ENCODE peak calls at places on chromosomes 3 and 15, in four cellular contexts. R is IMR-90, L is spleen, Q is tibial nerve. F is an unnamed sample. For H3K4me1, the result is how much of the 10 kb centered on the place peaks cover.

GRCh38 chr15:75928680-75929608 is 25.3 kb downstream of the FBXO22 start:
- DNase-seq in R (peak), L (no peak), Q (no peak), F (no peak)

GRCh38 chr15:23910030-23910429 is 222.9 kb upstream of the NDN start:
- DNase-seq in R (no peak), L (no peak), Q (no peak), F (no peak)

GRCh38 chr3:103127116-103127630 is 692.4 kb downstream of the ZPLD1 start:
- DNase-seq in R (no peak), L (no peak), Q (no peak), F (no peak)

GRCh38 chr3:45409921-45410320 is 21.5 kb downstream of the LARS2 start:
- DNase-seq in R (no peak), L (no peak), Q (peak), F (no peak)

GRCh38 chr15:42704492-42704926 is 32.4 kb downstream of the CDAN1 start:
- DNase-seq in R (peak), L (no peak), Q (peak), F (no peak)

GRCh38 chr15:60372756-60373155 is 25.0 kb downstream of the ANXA2 start:
- DNase-seq in R (no peak), L (no peak), Q (no peak), F (no peak)

GRCh38 chr3:51389423-51390183 is 1.5 kb upstream of the RBM15B start:
- DNase-seq in R (peak), L (peak), Q (peak), F (peak)

GRCh38 chr3:107594870-107595269 is 72.1 kb downstream of the BBX start:
- DNase-seq in R (peak), L (no peak), Q (no peak), F (no peak)

GRCh38 chr15:43958894-43959330 is 132.1 kb downstream of the WDR76 start:
- DNase-seq in R (peak), L (no peak), Q (no peak), F (no peak)

GRCh38 chr3:14549256-14549931 is 9.3 kb upstream of the GRIP2 start:
- DNase-seq in R (peak), L (peak), Q (no peak), F (no peak)

GRCh38 chr3:8650583-8651416 is 6.2 kb upstream of the SSUH2 start:
- DNase-seq in R (no peak), L (peak), Q (no peak), F (no peak)

GRCh38 chr3:129399145-129399894 is 29.1 kb downstream of the EFCAB12 start:
- DNase-seq in R (peak), L (peak), Q (peak), F (peak)

GRCh38 chr15:77616072-77616471 is 16.6 kb downstream of the LINGO1 start:
- DNase-seq in R (no peak), L (no peak), Q (no peak), F (no peak)

GRCh38 chr15:62941719-62942118 is 100.8 kb upstream of the TPM1 start:
- DNase-seq in R (peak), L (no peak), Q (no peak), F (no peak)

GRCh38 chr3:186361246-186361611 is 805 bp downstream of the DGKG start:
- DNase-seq in R (no peak), L (no peak), Q (no peak), F (no peak)

GRCh38 chr3:22117091-22117490 is 366.1 kb upstream of the ZNF385D start:
- DNase-seq in R (no peak), L (no peak), Q (no peak), F (no peak)

GRCh38 chr3:32132706-32133105 is 26.3 kb downstream of the GPD1L start:
- DNase-seq in R (no peak), L (no peak), Q (no peak), F (no peak)

GRCh38 chr3:192130534-192131132 is 596.7 kb downstream of the FGF12 start:
- DNase-seq in R (peak), L (no peak), Q (peak), F (no peak)

GRCh38 chr15:81373996-81374395 is at the start of gene TMC3:
- DNase-seq in R (peak), L (no peak), Q (no peak), F (no peak)

GRCh38 chr3:33779751-33780150 is 18.7 kb upstream of the PDCD6IP start:
- DNase-seq in R (no peak), L (no peak), Q (no peak), F (no peak)

GRCh38 chr3:4570840-4571621 is 77.9 kb downstream of the ITPR1 start:
- DNase-seq in R (no peak), L (no peak), Q (no peak), F (no peak)

GRCh38 chr3:150687613-150688012 is 16.1 kb downstream of the ERICH6 start:
- DNase-seq in R (no peak), L (no peak), Q (no peak), F (no peak)

GRCh38 chr15:39468828-39469227 is 112.1 kb upstream of the THBS1 start:
- DNase-seq in R (peak), L (no peak), Q (no peak), F (no peak)

GRCh38 chr3:15610083-15610482 is 8.5 kb downstream of the BTD start:
- DNase-seq in R (peak), L (no peak), Q (no peak), F (no peak)

GRCh38 chr15:78055923-78056713 is 21.4 kb downstream of the TBC1D2B start:
- DNase-seq in R (no peak), L (no peak), Q (no peak), F (peak)

GRCh38 chr15:20346082-20346805 is 195.4 kb downstream of the GOLGA6L6 start:
- DNase-seq in R (no peak), L (peak), Q (no peak), F (peak)

GRCh38 chr3:34011171-34012101 is 213.0 kb downstream of the PDCD6IP start:
- DNase-seq in R (peak), L (no peak), Q (no peak), F (no peak)

GRCh38 chr15:67133738-67134576 is 68.6 kb downstream of the SMAD3 start:
- DNase-seq in R (peak), L (no peak), Q (no peak), F (peak)

GRCh38 chr15:56207711-56208110 is 36.0 kb downstream of the RFX7 start:
- DNase-seq in R (no peak), L (no peak), Q (no peak), F (peak)

GRCh38 chr15:58520936-58521292 is 89.1 kb downstream of the LIPC start:
- DNase-seq in R (no peak), L (no peak), Q (no peak), F (peak)

GRCh38 chr3:7607083-7607482 is 746.2 kb downstream of the GRM7 start:
- DNase-seq in R (no peak), L (no peak), Q (no peak), F (no peak)

GRCh38 chr15:39376371-39376909 is 204.4 kb upstream of the THBS1 start:
- DNase-seq in R (no peak), L (no peak), Q (no peak), F (no peak)

GRCh38 chr3:61945657-61946056 is 384.3 kb downstream of the PTPRG start:
- DNase-seq in R (no peak), L (no peak), Q (no peak), F (no peak)

GRCh38 chr3:61944736-61945135 is 383.4 kb downstream of the PTPRG start:
- DNase-seq in R (no peak), L (no peak), Q (no peak), F (no peak)

GRCh38 chr3:61948699-61949305 is 387.4 kb downstream of the PTPRG start:
- DNase-seq in R (no peak), L (no peak), Q (no peak), F (no peak)

GRCh38 chr3:61947456-61947855 is 386.1 kb downstream of the PTPRG start:
- DNase-seq in R (no peak), L (no peak), Q (no peak), F (no peak)

DNA sequence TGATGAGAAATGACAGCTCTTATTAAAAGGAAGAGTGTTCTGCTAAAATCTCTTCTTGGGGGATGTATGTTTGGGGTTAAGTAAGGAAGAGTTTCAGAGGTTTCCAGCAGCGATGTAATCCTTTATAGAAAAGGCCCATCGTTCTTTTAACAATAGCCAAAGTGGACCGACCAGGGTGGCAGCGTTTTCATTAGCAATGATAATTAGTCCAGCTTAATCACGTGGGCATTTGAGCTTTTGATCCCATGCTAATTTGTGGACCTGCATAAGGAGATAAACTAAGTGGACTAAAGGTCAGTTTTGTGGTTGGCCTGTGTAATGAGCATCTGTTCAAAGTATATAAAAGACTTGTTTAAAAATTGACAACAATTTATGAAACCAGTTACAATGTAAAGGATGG is 385.6 kb downstream of the PTPRG start:
- DNase-seq in R (no peak), L (no peak), Q (no peak), F (no peak)
- TF ChIP-seq POLR2A in R (no peak), L (no peak), Q (no peak), F (no peak)

GRCh38 chr3:39140341-39140971 is 12.9 kb downstream of the CSRNP1 start:
- DNase-seq in R (no peak), L (no peak), Q (no peak), F (no peak)

GRCh38 chr3:39138804-39139415 is 14.5 kb downstream of the CSRNP1 start:
- DNase-seq in R (peak), L (no peak), Q (no peak), F (peak)

GRCh38 chr3:39137991-39138803 is 15.2 kb downstream of the CSRNP1 start:
- DNase-seq in R (no peak), L (no peak), Q (no peak), F (no peak)

GRCh38 chr3:39137435-39137936 is 15.9 kb downstream of the CSRNP1 start:
- DNase-seq in R (no peak), L (no peak), Q (no peak), F (no peak)

GRCh38 chr3:39139442-39139841 is 13.9 kb downstream of the CSRNP1 start:
- DNase-seq in R (no peak), L (no peak), Q (no peak), F (no peak)
- H3K4me1 ChIP-seq in R (under half), L (half or more), Q (under half), F (under half)

DNA sequence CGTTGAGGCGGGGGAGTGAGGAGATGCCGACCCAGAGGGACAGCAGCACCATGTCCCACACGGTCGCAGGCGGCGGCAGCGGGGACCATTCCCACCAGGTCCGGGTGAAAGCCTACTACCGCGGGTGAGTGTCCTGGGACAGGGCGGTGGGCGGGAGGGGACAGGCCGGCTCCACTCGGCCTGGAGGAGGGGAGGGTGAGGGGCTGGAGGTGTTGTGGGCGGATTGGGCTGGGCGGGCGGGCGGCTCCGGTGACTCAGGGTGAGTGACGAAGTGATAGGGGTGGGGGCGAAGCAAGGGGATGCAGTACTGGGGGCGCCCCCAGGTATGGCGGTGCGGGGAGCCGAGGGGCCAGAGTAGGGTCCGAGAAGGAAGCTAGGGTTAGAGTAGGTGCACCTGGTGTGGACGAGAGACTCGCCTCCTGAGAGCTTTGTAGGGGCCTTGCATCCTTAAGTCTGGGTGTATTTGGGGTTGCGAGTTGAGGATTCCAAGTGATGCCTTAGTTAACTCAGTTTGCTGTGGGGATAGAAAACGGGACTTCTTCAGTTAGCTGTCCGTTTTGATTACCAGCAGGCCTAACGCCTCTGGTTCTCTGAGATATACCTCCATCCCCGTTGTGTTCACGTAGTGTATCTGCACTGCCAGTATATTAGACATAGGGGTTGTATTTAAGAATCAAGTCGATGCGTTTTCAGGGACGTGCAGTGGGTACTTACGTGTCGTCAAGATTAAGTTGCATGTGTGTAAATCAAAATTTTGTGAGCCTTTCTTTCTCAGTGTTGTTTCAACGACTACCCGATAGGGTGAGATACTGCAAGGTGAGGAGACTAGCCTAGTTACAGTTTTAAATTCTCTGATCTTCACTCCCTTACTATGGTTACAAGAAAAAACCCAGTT is 670 bp downstream of the PRKCI start:
- DNase-seq in R (peak), L (no peak), Q (peak), F (peak)
- TF ChIP-seq POLR2A in R (no peak), L (no peak), Q (peak), F (no peak)

GRCh38 chr15:29323557-29323956 is 53.9 kb upstream of the NSMCE3 start:
- DNase-seq in R (no peak), L (no peak), Q (no peak), F (no peak)

GRCh38 chr15:29319823-29320222 is 50.2 kb upstream of the NSMCE3 start:
- DNase-seq in R (no peak), L (no peak), Q (no peak), F (no peak)

GRCh38 chr15:29322407-29322806 is 52.8 kb upstream of the NSMCE3 start:
- DNase-seq in R (peak), L (no peak), Q (no peak), F (no peak)

GRCh38 chr15:29324746-29325145 is 55.1 kb upstream of the NSMCE3 start:
- DNase-seq in R (no peak), L (no peak), Q (no peak), F (no peak)
- H3K4me1 ChIP-seq in R (under half), L (under half), Q (under half), F (under half)

GRCh38 chr3:142580061-142580423 is 1.5 kb upstream of the ATR start:
- DNase-seq in R (no peak), L (no peak), Q (no peak), F (no peak)

GRCh38 chr3:142576792-142577191 is 1.7 kb downstream of the ATR start:
- DNase-seq in R (no peak), L (no peak), Q (no peak), F (no peak)

GRCh38 chr3:142574665-142575064 is 3.9 kb downstream of the ATR start:
- DNase-seq in R (no peak), L (no peak), Q (no peak), F (no peak)

GRCh38 chr3:142577701-142578308 is 728 bp downstream of the ATR start:
- DNase-seq in R (peak), L (no peak), Q (no peak), F (no peak)

DNA sequence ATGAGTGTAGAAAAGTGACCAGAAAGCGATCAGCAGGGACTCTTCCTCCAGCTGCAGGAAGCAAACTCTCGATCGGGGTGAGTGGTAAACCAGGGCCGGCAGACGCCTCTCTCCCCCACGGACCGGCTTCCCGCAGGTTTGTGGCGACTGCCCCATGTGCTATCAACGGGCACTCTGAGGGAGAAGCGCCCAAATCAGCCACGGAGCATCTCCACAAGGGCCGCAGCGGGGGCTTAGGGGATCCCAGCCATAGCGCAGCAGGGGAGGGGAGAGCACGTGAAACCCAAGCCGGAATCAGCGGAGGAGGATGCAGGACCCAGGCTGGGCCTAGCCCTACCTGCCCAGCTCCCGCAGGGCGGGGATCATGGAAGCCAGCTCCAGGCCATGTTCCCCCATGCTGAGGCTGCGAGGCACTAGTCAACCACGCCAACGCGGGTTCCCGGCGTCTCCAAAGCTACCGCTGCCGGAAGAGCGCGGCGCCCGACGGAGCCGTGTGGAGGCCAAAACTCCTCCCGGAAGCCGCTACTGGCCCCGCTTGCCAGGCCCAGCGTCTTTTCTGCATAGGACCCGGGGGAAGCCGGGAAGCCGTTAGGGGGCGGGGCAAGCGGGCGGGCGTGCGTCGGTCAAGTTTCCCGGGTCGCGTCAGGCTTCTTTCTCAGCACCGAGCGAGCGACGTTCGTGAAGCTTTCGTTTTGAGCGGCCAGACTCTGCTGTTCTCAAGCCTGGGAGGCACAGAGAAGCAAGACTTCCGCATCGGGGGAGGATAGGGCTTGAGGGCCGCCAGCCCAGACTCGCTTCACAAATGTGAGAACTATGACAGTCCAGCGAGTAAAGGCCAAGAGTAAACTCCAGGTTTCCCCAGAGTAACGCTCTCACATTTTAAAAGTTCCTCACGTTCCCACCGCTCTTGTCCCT is at the start of gene ATR:
- DNase-seq in R (peak), L (peak), Q (peak), F (peak)
- TF ChIP-seq POLR2A in R (peak), L (peak), Q (peak), F (peak)

GRCh38 chr3:172289583-172289982 is 158.7 kb downstream of the GHSR start:
- DNase-seq in R (no peak), L (peak), Q (peak), F (peak)

GRCh38 chr3:172292422-172292821 is 155.8 kb downstream of the GHSR start:
- DNase-seq in R (no peak), L (no peak), Q (no peak), F (no peak)

GRCh38 chr3:172293093-172293492 is 155.2 kb downstream of the GHSR start:
- DNase-seq in R (no peak), L (no peak), Q (no peak), F (no peak)

GRCh38 chr3:172290457-172290856 is 157.8 kb downstream of the GHSR start:
- DNase-seq in R (no peak), L (no peak), Q (no peak), F (no peak)

GRCh38 chr3:172291650-172292049 is 156.6 kb downstream of the GHSR start:
- DNase-seq in R (no peak), L (no peak), Q (no peak), F (no peak)
- H3K4me1 ChIP-seq in R (under half), L (under half), Q (under half), F (under half)

GRCh38 chr3:195468391-195468776 is 25.6 kb upstream of the ACAP2 start:
- DNase-seq in R (no peak), L (no peak), Q (no peak), F (no peak)
- TF ChIP-seq POLR2A in R (no peak), L (no peak), Q (no peak), F (no peak)

DNA sequence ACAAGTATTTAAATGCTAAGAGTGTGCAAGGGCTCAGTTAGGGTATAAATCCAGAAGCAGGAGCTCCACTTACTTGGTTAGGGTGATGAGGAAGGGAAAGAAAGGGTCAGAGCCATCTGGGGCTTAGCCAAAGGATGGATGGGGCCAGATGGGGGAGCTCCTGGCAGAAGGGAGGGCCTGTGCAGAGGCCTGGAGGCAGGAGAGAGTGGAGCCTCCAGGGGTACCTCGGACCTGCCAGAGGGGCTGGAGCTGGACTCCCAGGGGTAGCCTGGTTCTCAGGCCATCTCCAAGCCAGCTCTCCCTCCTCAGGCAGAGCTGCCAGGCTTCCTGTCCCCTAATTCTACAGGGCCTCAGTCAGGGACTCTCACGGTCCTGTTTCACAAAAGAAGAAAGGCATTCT is 506.3 kb downstream of the SHQ1 start:
- DNase-seq in R (no peak), L (peak), Q (no peak), F (no peak)
- H3K4me1 ChIP-seq in R (under half), L (under half), Q (under half), F (under half)